ENCODE peak calls at places on chromosome 17, in six cellular contexts. U is breast epithelium, H is psoas muscle, N is uterus, V is mucosa of descending colon, O is adrenal gland. Y is an unnamed sample.

GRCh38 chr17:46772013-46772878 is 46.2 kb downstream of the WNT3 start:
- DNase-seq in U (no peak), H (peak; percentile 35), N (no peak), V (peak; percentile 38), O (peak; percentile 39), Y (peak; percentile 83)

GRCh38 chr17:80619535-80620235 is 75.0 kb downstream of the RPTOR start:
- DNase-seq in U (no peak), H (no peak), N (no peak), V (no peak), O (no peak), Y (no peak)

GRCh38 chr17:41959336-41960095 is 7.1 kb upstream of the CNP start:
- DNase-seq in U (no peak), H (no peak), N (no peak), V (no peak), O (peak; percentile 37), Y (no peak)

GRCh38 chr17:81890447-81891302 is 711 bp downstream of the ALYREF start:
- DNase-seq in U (no peak), H (no peak), N (no peak), V (no peak), O (no peak), Y (no peak)

GRCh38 chr17:21542991-21543390 is 149.3 kb upstream of the KCNJ18 start:
- DNase-seq in U (no peak), H (no peak), N (no peak), V (no peak), O (no peak), Y (no peak)

GRCh38 chr17:7132511-7133094 is 18.0 kb upstream of the ASGR2 start:
- DNase-seq in U (no peak), H (no peak), N (no peak), V (no peak), O (no peak), Y (no peak)

GRCh38 chr17:55202906-55203305 is 61.9 kb upstream of the HLF start:
- DNase-seq in U (no peak), H (no peak), N (no peak), V (no peak), O (no peak), Y (no peak)

GRCh38 chr17:16459850-16460550 is 32.0 kb downstream of the LRRC75A start:
- DNase-seq in U (no peak), H (no peak), N (no peak), V (no peak), O (no peak), Y (no peak)

GRCh38 chr17:67624886-67625656 is 92.7 kb upstream of the NOL11 start:
- DNase-seq in U (no peak), H (no peak), N (no peak), V (no peak), O (no peak), Y (no peak)

GRCh38 chr17:42980766-42981397 is 517 bp downstream of the RUNDC1 start:
- DNase-seq in U (peak; percentile 65), H (peak; percentile 39), N (peak; percentile 36), V (peak; percentile 68), O (peak; percentile 42), Y (peak; percentile 66)

GRCh38 chr17:79597040-79597439 is 13.8 kb downstream of the RBFOX3 start:
- DNase-seq in U (no peak), H (no peak), N (no peak), V (no peak), O (no peak), Y (no peak)

GRCh38 chr17:32854177-32854576 is 22.7 kb downstream of the MYO1D start:
- DNase-seq in U (no peak), H (no peak), N (no peak), V (no peak), O (no peak), Y (no peak)

GRCh38 chr17:36034127-36034526 is 16.4 kb upstream of the CCL23 start:
- DNase-seq in U (no peak), H (no peak), N (no peak), V (no peak), O (no peak), Y (no peak)

GRCh38 chr17:35489944-35490343 is 41.4 kb upstream of the SLFN13 start:
- DNase-seq in U (no peak), H (no peak), N (no peak), V (no peak), O (no peak), Y (no peak)

GRCh38 chr17:44820631-44821196 is 9.4 kb downstream of the GJC1 start:
- DNase-seq in U (no peak), H (no peak), N (no peak), V (no peak), O (no peak), Y (no peak)

GRCh38 chr17:57781386-57782050 is 36.4 kb upstream of the CCDC182 start:
- DNase-seq in U (no peak), H (no peak), N (no peak), V (no peak), O (no peak), Y (no peak)

GRCh38 chr17:29107933-29108805 is 65.2 kb downstream of the PIPOX start:
- DNase-seq in U (no peak), H (peak; percentile 56), N (no peak), V (no peak), O (peak; percentile 91), Y (peak; percentile 96)

DNA sequence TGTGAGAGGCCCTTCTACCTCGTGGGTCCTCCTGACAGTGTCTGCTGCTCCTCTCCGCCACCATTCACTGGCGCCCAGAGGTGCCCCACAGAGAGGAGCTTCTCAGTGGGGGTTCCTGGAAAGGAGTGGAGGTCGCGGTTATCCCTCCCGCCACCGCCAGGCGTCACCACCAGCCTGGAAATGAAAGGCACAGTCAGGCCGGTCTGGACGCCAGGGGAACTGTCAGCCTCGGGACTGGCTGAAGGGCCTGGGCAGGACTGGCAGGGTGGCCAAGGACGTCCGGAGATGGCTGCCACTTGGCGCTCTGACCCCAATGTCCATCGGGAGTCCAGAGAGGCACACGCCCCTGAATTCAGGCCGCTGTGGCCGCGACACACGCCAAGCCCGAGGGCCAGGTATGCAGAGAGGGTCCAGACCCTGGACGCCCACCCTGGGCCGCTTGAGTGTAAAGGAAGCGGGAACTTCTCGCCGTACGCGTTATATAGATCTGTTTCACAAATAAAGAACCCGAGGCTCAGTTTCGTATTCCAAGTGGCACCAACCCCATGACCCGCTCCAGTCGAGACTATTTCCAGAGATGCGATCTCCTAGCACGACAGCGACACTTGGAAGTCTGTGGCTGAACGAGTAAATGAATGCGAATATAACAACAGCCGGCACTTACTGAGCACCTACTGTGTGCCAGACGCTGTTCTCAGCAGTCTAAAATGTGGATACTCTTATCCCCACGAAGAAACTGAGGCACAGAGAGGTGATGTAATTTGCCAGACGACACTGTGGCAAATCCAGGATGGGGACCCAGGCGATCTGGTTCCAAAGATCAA is 7.6 kb upstream of the NXPH3 start:
- DNase-seq in U (peak; percentile 88), H (peak; percentile 92), N (peak; percentile 90), V (peak; percentile 89), O (peak; percentile 93), Y (peak; percentile 93)
- H3K4me3 ChIP-seq in U (peak overlapping the region; percentile 34), H (peak overlapping the region; percentile 73), N (no peak overlapping the region), V (no peak overlapping the region), O (peak overlapping the region; percentile 46), Y (peak overlapping the region; percentile 49)

GRCh38 chr17:19750835-19751234 is 2.7 kb upstream of the ALDH3A1 start:
- DNase-seq in U (no peak), H (no peak), N (no peak), V (no peak), O (no peak), Y (peak; percentile 26)
- H3K4me3 ChIP-seq in U (no peak overlapping the region), H (no peak overlapping the region), N (no peak overlapping the region), V (no peak overlapping the region), O (no peak overlapping the region), Y (no peak overlapping the region)

DNA sequence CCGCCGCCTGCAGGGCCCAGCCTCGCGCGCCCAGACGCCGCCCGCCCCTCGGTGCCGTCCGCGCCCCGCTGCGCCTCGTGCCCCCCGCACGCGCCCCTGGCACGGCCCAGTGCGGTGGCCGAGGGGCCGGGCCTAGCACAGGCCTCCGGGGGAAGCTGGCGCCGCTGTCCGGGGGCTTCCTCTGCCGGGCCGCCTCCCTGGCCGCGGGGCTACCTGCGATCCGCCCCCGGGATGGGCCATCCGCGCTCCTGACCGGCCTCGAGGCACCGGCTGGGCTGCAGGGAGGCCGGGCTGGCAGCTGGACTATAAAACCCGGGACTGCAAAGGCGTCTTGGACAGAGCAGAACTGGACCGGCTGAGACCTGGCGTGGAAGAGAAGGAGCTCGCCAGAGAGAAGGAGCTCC is 778 bp downstream of the BHLHA9 start:
- DNase-seq in U (no peak), H (no peak), N (no peak), V (no peak), O (no peak), Y (no peak)
- H3K4me3 ChIP-seq in U (no peak overlapping the region), H (no peak overlapping the region), N (no peak overlapping the region), V (no peak overlapping the region), O (no peak overlapping the region), Y (no peak overlapping the region)

DNA sequence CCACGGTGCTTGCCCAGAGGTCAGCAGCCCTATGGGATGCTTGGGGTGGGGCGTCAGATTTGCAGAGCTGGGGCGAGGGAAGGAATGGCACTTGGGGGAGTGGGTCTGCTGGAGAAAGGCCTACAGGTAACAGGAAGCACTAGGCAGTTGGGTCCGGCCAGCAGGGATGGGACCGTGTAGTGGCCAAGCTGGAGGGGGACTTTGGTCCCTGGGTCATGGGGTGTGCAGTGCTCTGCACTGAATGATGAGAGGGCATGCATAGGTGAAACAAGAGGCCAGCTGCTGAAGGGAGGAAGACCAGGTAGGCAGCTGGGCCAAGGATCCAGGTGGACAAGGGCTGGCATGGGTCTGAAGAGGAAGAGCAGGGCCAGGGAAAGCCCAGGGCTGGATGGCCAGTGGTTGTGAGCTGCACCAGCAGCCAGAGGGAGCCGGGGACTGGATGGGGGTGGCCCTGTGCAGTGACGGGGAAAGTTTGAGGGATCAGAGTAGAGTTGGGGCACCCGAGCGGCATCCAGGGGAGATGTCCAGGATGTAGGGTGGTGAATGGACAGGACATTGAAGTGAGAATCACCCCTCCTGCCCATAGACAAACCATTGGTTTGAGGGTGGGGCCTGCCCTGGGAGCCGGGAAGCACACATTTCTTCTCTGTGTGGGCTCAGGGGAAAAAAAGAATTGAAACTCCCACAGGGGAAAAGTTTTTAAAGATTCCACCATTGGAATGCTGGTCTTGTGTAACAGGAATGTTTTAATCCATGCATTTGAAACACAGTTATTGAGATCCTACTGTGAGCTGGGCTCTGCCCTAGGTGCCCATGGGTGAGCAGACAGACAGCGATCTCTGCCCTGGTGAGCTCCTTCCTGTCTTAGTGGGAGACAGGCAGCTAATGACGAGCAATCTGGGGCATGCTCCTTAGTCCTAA is 25.1 kb downstream of the RAI1 start:
- DNase-seq in U (no peak), H (no peak), N (no peak), V (no peak), O (no peak), Y (no peak)
- H3K4me3 ChIP-seq in U (no peak overlapping the region), H (no peak overlapping the region), N (no peak overlapping the region), V (no peak overlapping the region), O (no peak overlapping the region), Y (no peak overlapping the region)

DNA sequence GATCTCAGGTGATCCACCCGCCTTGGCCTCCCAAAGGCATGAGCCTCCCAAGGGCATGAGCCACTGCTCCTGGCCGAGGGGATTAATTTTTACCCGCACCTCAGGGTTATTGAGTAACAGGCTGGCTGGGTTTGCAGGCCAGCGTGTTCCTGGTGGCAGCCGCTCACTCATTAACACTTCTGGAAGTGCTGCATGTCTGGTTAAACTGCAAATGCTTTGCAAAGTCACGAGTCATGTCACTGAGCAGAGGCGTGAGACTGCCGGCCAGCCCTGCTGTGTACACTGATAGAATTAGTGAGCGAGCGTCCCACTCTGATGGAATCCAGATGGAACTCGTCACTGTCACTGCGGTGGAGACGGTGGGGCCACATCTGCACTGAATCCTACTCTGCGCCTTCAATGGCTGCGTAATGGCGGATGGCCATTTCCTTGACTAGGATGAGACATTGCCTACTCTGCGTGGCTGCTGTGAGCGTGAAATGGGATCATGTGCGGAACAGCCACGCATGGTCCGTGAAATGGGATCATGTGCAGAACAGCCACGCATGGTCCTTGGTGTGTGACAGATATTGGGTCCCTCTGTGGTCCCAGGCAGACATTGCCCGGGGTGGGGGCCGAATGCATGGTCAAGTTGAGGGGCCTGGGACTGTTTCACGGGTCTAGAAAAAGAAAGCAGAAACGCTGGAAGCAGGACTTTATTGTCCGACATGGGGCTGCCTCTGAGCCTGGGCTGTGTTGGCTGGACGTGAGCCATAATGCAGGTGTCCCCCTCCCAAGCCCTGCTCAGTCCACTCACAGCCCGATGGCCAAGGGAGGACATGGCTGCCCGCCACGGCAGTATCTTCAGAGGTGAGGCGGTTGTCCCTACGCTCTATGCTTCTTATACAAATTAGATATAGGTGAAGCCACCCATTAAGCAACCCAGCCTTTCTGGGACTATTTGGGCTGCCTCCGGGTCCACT is 740 bp upstream of the SLC5A10 start:
- DNase-seq in U (no peak), H (no peak), N (no peak), V (no peak), O (no peak), Y (no peak)
- H3K4me3 ChIP-seq in U (no peak overlapping the region), H (no peak overlapping the region), N (no peak overlapping the region), V (no peak overlapping the region), O (no peak overlapping the region), Y (no peak overlapping the region)

Y was measured in right lobe of liver.